ENCODE peak calls at places on chromosomes 1 and 21, in seven cellular contexts. I, J, M, E, W, Q and D are unnamed samples.

GRCh38 chr1:240768979-240769378 is 157.0 kb upstream of the GREM2 start:
- DNase-seq in I (no peak), J (no peak), M (no peak), E (no peak), W (no peak), Q (no peak), D (no peak)

GRCh38 chr1:20411196-20411980 is 74.6 kb downstream of the CAMK2N1 start:
- DNase-seq in I (no peak), J (no peak), M (peak), E (no peak), W (no peak), Q (no peak), D (no peak)

GRCh38 chr1:117590273-117590925 is 15.4 kb upstream of the TENT5C start:
- DNase-seq in I (no peak), J (no peak), M (peak), E (no peak), W (no peak), Q (peak), D (no peak)

GRCh38 chr1:226419284-226419683 is 11.4 kb upstream of the PARP1 start:
- DNase-seq in I (no peak), J (no peak), M (no peak), E (no peak), W (no peak), Q (no peak), D (no peak)

GRCh38 chr1:67566803-67567202 is 118.2 kb upstream of the GADD45A start:
- DNase-seq in I (no peak), J (no peak), M (peak), E (no peak), W (no peak), Q (no peak), D (no peak)

GRCh38 chr1:90707363-90707710 is 9.8 kb downstream of the BARHL2 start:
- DNase-seq in I (no peak), J (peak), M (peak), E (peak), W (peak), Q (peak), D (peak)

GRCh38 chr1:26161408-26162219 is 2.7 kb downstream of the FAM110D start:
- DNase-seq in I (no peak), J (peak), M (peak), E (peak), W (peak), Q (peak), D (peak)

GRCh38 chr21:42855937-42856335 is 23.4 kb downstream of the WDR4 start:
- DNase-seq in I (no peak), J (no peak), M (no peak), E (no peak), W (no peak), Q (no peak), D (no peak)

GRCh38 chr1:1212780-1213152 is 1.2 kb downstream of the TNFRSF4 start:
- DNase-seq in I (no peak), J (no peak), M (peak), E (peak), W (no peak), Q (peak), D (peak)

GRCh38 chr1:206557636-206558473 is 50.5 kb downstream of the RASSF5 start:
- DNase-seq in I (no peak), J (no peak), M (no peak), E (peak), W (no peak), Q (peak), D (no peak)

GRCh38 chr1:215417122-215417521 is 150.0 kb upstream of the KCTD3 start:
- DNase-seq in I (no peak), J (no peak), M (peak), E (no peak), W (no peak), Q (no peak), D (no peak)

GRCh38 chr1:77322061-77322900 is 40.5 kb downstream of the AK5 start:
- DNase-seq in I (no peak), J (no peak), M (peak), E (no peak), W (no peak), Q (no peak), D (no peak)

GRCh38 chr1:182268659-182269058 is 122.9 kb downstream of the GLUL start:
- DNase-seq in I (no peak), J (no peak), M (no peak), E (no peak), W (no peak), Q (no peak), D (no peak)

GRCh38 chr1:155073377-155074272 is 5.0 kb upstream of the EFNA3 start:
- DNase-seq in I (no peak), J (no peak), M (no peak), E (peak), W (no peak), Q (no peak), D (no peak)

GRCh38 chr21:28156590-28156989 is 836.1 kb downstream of the LTN1 start:
- DNase-seq in I (no peak), J (no peak), M (no peak), E (no peak), W (no peak), Q (no peak), D (no peak)

GRCh38 chr1:215595231-215595630 is 28.1 kb downstream of the KCTD3 start:
- DNase-seq in I (no peak), J (no peak), M (peak), E (no peak), W (no peak), Q (no peak), D (no peak)

GRCh38 chr1:111563619-111564018 is 56.0 kb upstream of the RAP1A start:
- DNase-seq in I (no peak), J (no peak), M (peak), E (no peak), W (no peak), Q (no peak), D (no peak)

GRCh38 chr1:56577859-56578663 is 1.3 kb downstream of the PLPP3 start:
- DNase-seq in I (peak), J (peak), M (peak), E (peak), W (peak), Q (peak), D (peak)

GRCh38 chr1:248686815-248687214 is 15.8 kb downstream of the OR14I1 start:
- DNase-seq in I (no peak), J (no peak), M (no peak), E (no peak), W (peak), Q (no peak), D (peak)

GRCh38 chr1:56539403-56539802 is 40.0 kb downstream of the PLPP3 start:
- DNase-seq in I (no peak), J (no peak), M (no peak), E (no peak), W (no peak), Q (no peak), D (no peak)

GRCh38 chr1:31412732-31413404 is at the start of gene SERINC2:
- DNase-seq in I (peak), J (no peak), M (no peak), E (peak), W (peak), Q (peak), D (peak)

GRCh38 chr21:37711294-37711844 is 204.9 kb downstream of the KCNJ6 start:
- DNase-seq in I (no peak), J (no peak), M (no peak), E (no peak), W (no peak), Q (no peak), D (no peak)

GRCh38 chr1:153513023-153513422 is 22.8 kb downstream of the S100A6 start:
- DNase-seq in I (no peak), J (no peak), M (no peak), E (no peak), W (no peak), Q (no peak), D (no peak)

GRCh38 chr1:51473716-51474115 is 45.4 kb downstream of the EPS15 start:
- DNase-seq in I (no peak), J (no peak), M (no peak), E (no peak), W (no peak), Q (no peak), D (no peak)

GRCh38 chr1:15153842-15154479 is 414 bp downstream of the TMEM51 start:
- DNase-seq in I (peak), J (peak), M (peak), E (peak), W (peak), Q (peak), D (peak)

GRCh38 chr1:212432706-212433576 is at the start of gene NENF:
- DNase-seq in I (peak), J (peak), M (peak), E (peak), W (peak), Q (peak), D (peak)
- TF ChIP-seq POLR2A in I (peak), J (peak), M (peak), E (no peak), W (no peak), Q (no peak), D (peak)

DNA sequence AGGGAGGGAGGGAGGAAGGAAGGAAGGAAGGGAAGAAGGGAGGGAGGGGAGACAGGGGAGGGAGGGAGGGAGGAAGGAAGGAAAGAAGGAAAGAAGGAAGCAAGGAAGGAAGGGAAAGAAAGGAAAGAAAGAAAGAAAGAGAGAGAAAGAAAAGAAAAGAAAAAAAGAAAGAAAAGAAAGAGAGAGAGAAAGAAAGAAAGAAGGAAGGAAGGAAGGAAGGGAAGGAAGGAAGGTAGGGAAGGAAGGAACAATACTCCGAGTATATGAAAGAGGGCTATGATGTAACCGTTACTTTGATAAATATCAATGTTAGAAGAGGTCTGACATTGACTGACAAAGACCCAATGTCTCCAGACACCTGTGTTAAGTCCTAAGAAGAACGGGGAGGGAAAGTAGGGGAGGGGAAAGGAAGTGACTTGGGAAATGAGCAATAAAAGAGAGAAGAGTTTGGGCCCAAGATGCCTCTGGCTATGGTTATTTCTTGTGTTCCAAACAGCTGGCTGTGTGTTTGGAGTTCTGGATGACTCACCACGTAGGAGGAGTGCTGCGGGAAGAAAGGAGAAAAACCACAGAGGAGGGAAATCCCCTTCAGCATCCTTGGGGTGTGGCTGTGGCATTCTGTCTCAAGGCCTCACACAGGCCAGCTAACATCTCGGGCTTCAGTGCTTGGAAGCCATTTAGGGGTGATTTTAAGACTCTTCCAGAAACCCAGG is 37.0 kb upstream of the RXRG start:
- DNase-seq in I (no peak), J (peak), M (peak), E (no peak), W (peak), Q (peak), D (peak)
- TF ChIP-seq POLR2A in I (no peak), J (no peak), M (no peak), E (no peak), W (no peak), Q (no peak), D (no peak)

DNA sequence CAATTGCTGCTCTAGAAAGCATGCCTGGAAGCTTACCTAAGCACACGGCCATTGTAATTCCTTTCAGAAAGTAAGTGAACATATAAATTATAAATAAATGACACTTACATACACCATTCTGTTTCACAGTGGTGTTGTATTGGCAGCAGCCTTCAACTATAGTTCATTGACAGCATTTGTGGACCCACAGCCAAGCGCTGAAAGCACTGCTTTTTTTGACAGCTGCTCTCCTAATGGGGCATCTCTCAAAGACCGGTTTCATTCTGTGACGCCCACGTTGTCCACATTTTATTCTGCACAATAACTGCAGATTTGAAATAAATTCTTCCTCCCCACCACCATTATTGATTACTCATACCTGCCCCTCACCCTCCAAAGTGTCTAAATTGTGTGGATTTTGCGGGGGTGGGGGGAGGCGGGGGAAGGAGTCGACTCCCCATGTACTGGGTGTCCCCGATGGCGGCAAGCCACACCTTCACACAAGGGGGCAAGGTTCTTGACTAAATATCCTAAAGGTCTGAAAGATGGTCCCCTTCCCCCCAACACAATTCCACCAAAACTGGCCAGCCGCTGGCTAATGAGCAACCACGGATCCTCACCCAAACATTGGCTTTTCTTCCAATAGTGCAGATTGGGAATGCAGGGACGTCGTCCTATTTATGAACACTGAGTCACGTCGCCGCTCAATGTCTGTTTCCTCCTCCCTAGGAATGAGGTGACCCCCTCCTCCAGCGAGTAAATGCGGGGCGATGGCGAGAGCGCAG is 1.1 kb downstream of the RCAN1 start:
- DNase-seq in I (peak), J (peak), M (peak), E (no peak), W (no peak), Q (no peak), D (no peak)
- TF ChIP-seq POLR2A in I (no peak), J (no peak), M (no peak), E (no peak), W (no peak), Q (no peak), D (no peak)

GRCh38 chr1:196593955-196594354 is 14.3 kb downstream of the KCNT2 start:
- DNase-seq in I (no peak), J (no peak), M (no peak), E (no peak), W (no peak), Q (no peak), D (no peak)
- TF ChIP-seq POLR2A in I (no peak), J (no peak), M (no peak), E (no peak), W (no peak), Q (no peak), D (no peak)

DNA sequence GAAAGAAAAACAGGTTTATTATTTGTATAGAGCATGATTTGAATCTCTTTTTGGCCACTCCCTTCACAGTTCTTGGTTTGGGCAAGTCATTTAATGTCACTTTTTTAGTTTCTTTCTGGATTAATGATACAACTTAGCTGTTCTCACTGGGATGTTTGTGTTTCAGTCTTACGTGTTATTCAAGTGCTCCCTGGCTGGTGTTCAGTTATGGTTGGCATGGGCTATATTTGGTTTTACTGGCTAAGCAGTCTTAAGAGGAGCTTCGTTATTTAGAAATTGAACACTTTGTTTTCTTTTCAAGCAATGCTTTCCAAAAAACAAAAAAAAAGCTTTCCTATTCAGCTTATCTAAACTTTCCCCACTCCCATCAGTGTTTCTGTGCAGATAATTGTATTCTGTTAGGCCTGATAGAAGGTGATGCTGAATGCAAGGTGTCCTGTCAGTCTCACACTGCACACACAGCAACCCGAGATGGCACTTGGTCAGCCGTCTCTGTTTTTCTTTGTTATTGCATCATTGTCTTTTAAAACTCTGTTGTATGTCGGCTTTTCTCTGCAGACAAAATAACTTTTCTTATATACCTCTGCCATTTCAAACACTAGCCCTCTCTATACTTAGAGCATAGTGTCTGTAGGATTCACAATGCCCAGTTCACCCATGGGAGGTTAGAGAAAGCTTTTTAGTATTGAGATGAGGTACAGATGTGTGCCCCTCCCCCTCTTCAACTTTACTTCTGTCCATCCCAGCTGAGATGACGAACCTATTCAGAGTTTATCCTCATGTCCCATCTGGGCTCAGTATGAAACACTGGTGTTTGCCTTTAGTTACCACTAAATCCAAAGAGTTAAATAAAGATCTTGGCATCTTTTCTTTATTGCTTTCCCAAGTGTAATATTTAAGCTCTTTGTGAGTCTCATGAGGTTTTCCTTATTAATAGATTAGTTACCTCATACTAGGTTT is 80.2 kb downstream of the VPS13D start:
- DNase-seq in I (peak), J (no peak), M (no peak), E (no peak), W (no peak), Q (no peak), D (peak)
- TF ChIP-seq POLR2A in I (no peak), J (no peak), M (no peak), E (no peak), W (no peak), Q (no peak), D (no peak)

DNA sequence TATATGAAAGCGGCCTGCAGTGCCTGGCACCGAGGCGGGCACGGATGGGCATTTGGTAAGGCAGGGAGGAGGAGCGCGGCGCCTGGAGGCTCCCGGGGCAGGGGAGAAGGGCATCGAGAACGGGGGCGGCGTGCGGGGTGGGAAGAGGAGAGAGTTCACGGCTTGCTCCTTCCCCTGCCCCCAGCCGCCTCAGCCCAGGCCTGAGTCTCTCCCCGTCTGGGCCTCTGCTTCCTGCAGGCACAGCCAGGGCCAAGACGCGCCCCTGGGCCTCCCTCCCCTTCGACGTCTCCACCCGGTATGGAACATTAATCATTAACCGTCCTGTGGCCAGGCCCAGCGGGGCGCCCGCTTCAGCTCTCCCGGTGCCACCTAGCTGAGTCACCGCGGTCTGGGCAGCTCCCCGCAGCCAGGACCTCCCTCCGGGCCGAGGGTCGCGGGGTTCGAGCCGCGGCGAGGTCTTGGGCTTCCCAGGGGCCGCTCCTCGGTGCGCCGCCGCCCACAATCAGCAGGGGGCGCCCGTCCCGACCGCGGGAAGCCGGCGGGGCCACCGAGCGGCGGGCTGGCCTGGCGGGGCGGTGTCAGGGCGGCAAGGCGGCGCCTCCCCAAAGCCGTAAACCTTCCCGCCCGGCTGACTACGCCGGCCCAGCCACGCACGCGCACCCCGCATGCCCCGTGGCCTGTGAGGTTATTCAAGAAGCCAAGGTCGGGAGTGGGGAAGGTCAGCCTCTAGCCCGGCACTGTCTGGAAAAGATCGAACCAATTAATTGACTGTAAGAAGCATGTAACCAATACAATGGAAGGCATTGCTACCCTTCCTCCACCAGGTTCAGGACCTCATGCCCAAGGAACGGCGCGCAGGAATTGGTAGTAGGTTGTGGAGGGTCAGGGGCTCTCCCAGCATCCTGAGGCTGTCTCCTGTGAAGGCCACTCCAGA is 23.4 kb upstream of the RD3 start:
- DNase-seq in I (peak), J (peak), M (peak), E (peak), W (peak), Q (peak), D (peak)
- TF ChIP-seq POLR2A in I (no peak), J (no peak), M (no peak), E (no peak), W (no peak), Q (no peak), D (peak)